ENCODE peak calls at places on chromosome 7, in seven cellular contexts. One of them, this sample, is unnamed.

GRCh38 chr7:27110163-27110976 is 7.9 kb upstream of the HOXA2 start:
- DNase-seq in tibial nerve: no peak
- DNase-seq in AG09309: no peak
- DNase-seq in spleen: no peak
- DNase-seq in thoracic aorta: no peak
- DNase-seq in fibroblast of lung: peak; percentile 95
- DNase-seq in body of pancreas: no peak
- DNase-seq in this sample: no peak

GRCh38 chr7:144818516-144818915 is 17.3 kb downstream of the TPK1 start:
- DNase-seq in AG09309: no peak
- DNase-seq in tibial nerve: no peak
- DNase-seq in fibroblast of lung: peak; percentile 44
- DNase-seq in spleen: no peak
- DNase-seq in body of pancreas: no peak
- DNase-seq in thoracic aorta: no peak
- DNase-seq in this sample: no peak

GRCh38 chr7:73341877-73342276 is 13.9 kb downstream of the FKBP6 start:
- DNase-seq in thoracic aorta: no peak
- DNase-seq in AG09309: no peak
- DNase-seq in body of pancreas: no peak
- DNase-seq in fibroblast of lung: peak; percentile 87
- DNase-seq in spleen: peak; percentile 11
- DNase-seq in tibial nerve: no peak
- DNase-seq in this sample: no peak

GRCh38 chr7:39184387-39184786 is 206.7 kb downstream of the POU6F2 start:
- DNase-seq in thoracic aorta: no peak
- DNase-seq in AG09309: no peak
- DNase-seq in body of pancreas: no peak
- DNase-seq in spleen: no peak
- DNase-seq in tibial nerve: no peak
- DNase-seq in fibroblast of lung: no peak
- DNase-seq in this sample: peak; percentile 19

GRCh38 chr7:137882261-137882668 is 35.5 kb upstream of the DGKI start:
- DNase-seq in fibroblast of lung: peak; percentile 90
- DNase-seq in spleen: no peak
- DNase-seq in thoracic aorta: peak; percentile 21
- DNase-seq in AG09309: peak; percentile 98
- DNase-seq in body of pancreas: no peak
- DNase-seq in tibial nerve: no peak
- DNase-seq in this sample: no peak

GRCh38 chr7:25098096-25099046 is 26.7 kb downstream of the CYCS start:
- DNase-seq in body of pancreas: peak; percentile 48
- DNase-seq in spleen: peak; percentile 80
- DNase-seq in fibroblast of lung: peak; percentile 78
- DNase-seq in AG09309: peak; percentile 40
- DNase-seq in tibial nerve: peak; percentile 54
- DNase-seq in thoracic aorta: peak; percentile 21
- DNase-seq in this sample: peak; percentile 47

GRCh38 chr7:73939528-73939927 is 78.6 kb downstream of the TMEM270 start:
- DNase-seq in AG09309: no peak
- DNase-seq in body of pancreas: no peak
- DNase-seq in fibroblast of lung: no peak
- DNase-seq in spleen: no peak
- DNase-seq in tibial nerve: no peak
- DNase-seq in thoracic aorta: no peak
- DNase-seq in this sample: no peak

GRCh38 chr7:74527842-74528241 is 74.1 kb downstream of the GTF2IRD1 start:
- DNase-seq in tibial nerve: no peak
- DNase-seq in spleen: no peak
- DNase-seq in fibroblast of lung: no peak
- DNase-seq in AG09309: no peak
- DNase-seq in thoracic aorta: no peak
- DNase-seq in body of pancreas: peak; percentile 82
- DNase-seq in this sample: no peak

GRCh38 chr7:55786901-55787300 is 75.7 kb downstream of the SEPTIN14 start:
- DNase-seq in AG09309: no peak
- DNase-seq in fibroblast of lung: no peak
- DNase-seq in thoracic aorta: no peak
- DNase-seq in tibial nerve: no peak
- DNase-seq in body of pancreas: no peak
- DNase-seq in spleen: no peak
- DNase-seq in this sample: no peak

GRCh38 chr7:27944626-27945025 is 204.7 kb downstream of the TAX1BP1 start:
- DNase-seq in thoracic aorta: peak; percentile 27
- DNase-seq in AG09309: no peak
- DNase-seq in body of pancreas: no peak
- DNase-seq in fibroblast of lung: no peak
- DNase-seq in tibial nerve: peak; percentile 26
- DNase-seq in spleen: no peak
- DNase-seq in this sample: no peak

GRCh38 chr7:54858008-54858692 is 99.1 kb upstream of the SEC61G start:
- DNase-seq in body of pancreas: no peak
- DNase-seq in fibroblast of lung: no peak
- DNase-seq in tibial nerve: no peak
- DNase-seq in thoracic aorta: no peak
- DNase-seq in AG09309: no peak
- DNase-seq in spleen: no peak
- DNase-seq in this sample: no peak

GRCh38 chr7:40175725-40176510 is 41.1 kb downstream of the SUGCT start:
- DNase-seq in body of pancreas: no peak
- DNase-seq in AG09309: no peak
- DNase-seq in spleen: no peak
- DNase-seq in tibial nerve: no peak
- DNase-seq in thoracic aorta: no peak
- DNase-seq in fibroblast of lung: peak; percentile 8
- DNase-seq in this sample: no peak

GRCh38 chr7:38825721-38826440 is 83.1 kb downstream of the VPS41 start:
- DNase-seq in fibroblast of lung: no peak
- DNase-seq in AG09309: no peak
- DNase-seq in thoracic aorta: no peak
- DNase-seq in body of pancreas: no peak
- DNase-seq in tibial nerve: no peak
- DNase-seq in spleen: no peak
- DNase-seq in this sample: no peak

GRCh38 chr7:149776305-149776704 is 2.9 kb upstream of the ZNF467 start:
- DNase-seq in AG09309: no peak
- DNase-seq in fibroblast of lung: no peak
- DNase-seq in body of pancreas: peak; percentile 47
- DNase-seq in thoracic aorta: no peak
- DNase-seq in tibial nerve: peak; percentile 35
- DNase-seq in spleen: peak; percentile 88
- DNase-seq in this sample: no peak

GRCh38 chr7:101792051-101792651 is 25.3 kb upstream of the CUX1 start:
- DNase-seq in thoracic aorta: no peak
- DNase-seq in spleen: peak; percentile 19
- DNase-seq in body of pancreas: no peak
- DNase-seq in AG09309: peak; percentile 52
- DNase-seq in fibroblast of lung: no peak
- DNase-seq in tibial nerve: peak; percentile 63
- DNase-seq in this sample: no peak

GRCh38 chr7:41709621-41710020 is 6.7 kb upstream of the INHBA start:
- DNase-seq in spleen: no peak
- DNase-seq in thoracic aorta: no peak
- DNase-seq in AG09309: peak; percentile 98
- DNase-seq in body of pancreas: no peak
- DNase-seq in tibial nerve: no peak
- DNase-seq in fibroblast of lung: peak; percentile 88
- DNase-seq in this sample: no peak

GRCh38 chr7:120959929-120960484 is 9.4 kb downstream of the ING3 start:
- DNase-seq in AG09309: no peak
- DNase-seq in spleen: no peak
- DNase-seq in thoracic aorta: no peak
- DNase-seq in body of pancreas: no peak
- DNase-seq in tibial nerve: no peak
- DNase-seq in fibroblast of lung: no peak
- DNase-seq in this sample: no peak

GRCh38 chr7:82166666-82167065 is 276.9 kb downstream of the CACNA2D1 start:
- DNase-seq in AG09309: no peak
- DNase-seq in fibroblast of lung: no peak
- DNase-seq in thoracic aorta: no peak
- DNase-seq in body of pancreas: no peak
- DNase-seq in spleen: no peak
- DNase-seq in tibial nerve: no peak
- DNase-seq in this sample: no peak

GRCh38 chr7:17448479-17449423 is 150.3 kb downstream of the AHR start:
- DNase-seq in tibial nerve: no peak
- DNase-seq in thoracic aorta: no peak
- DNase-seq in spleen: no peak
- DNase-seq in AG09309: no peak
- DNase-seq in body of pancreas: no peak
- DNase-seq in fibroblast of lung: peak; percentile 36
- DNase-seq in this sample: no peak

GRCh38 chr7:99844354-99844753 is 16.5 kb downstream of the CYP3A43 start:
- DNase-seq in body of pancreas: no peak
- DNase-seq in AG09309: no peak
- DNase-seq in fibroblast of lung: no peak
- DNase-seq in spleen: no peak
- DNase-seq in tibial nerve: no peak
- DNase-seq in thoracic aorta: no peak
- DNase-seq in this sample: no peak

DNA sequence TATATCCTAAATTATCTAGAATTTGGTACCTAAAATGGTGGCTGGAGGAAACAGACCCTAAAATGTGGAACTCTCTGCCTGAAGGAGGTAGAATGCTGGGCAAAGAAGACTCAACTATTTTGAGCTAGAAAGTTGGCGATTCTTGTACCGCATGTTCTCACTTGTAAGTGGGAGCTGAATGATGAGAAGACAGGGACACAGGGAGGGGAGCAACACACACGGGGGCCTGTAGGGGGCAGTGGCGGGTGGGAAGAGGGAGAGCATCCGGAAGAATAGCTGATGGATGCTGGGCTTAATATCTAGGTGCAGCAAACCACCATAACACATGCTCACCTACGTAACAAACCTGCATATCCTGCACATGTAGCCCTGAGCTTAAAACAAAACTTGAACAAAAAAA is 250.6 kb downstream of the CALN1 start:
- DNase-seq in spleen: no peak
- DNase-seq in thoracic aorta: no peak
- DNase-seq in body of pancreas: no peak
- DNase-seq in tibial nerve: no peak
- DNase-seq in AG09309: no peak
- DNase-seq in fibroblast of lung: no peak
- DNase-seq in this sample: no peak
- TF ChIP-seq CTCF in spleen: no peak
- TF ChIP-seq CTCF in thoracic aorta: no peak
- TF ChIP-seq CTCF in body of pancreas: no peak
- TF ChIP-seq CTCF in tibial nerve: no peak
- TF ChIP-seq CTCF in AG09309: no peak
- TF ChIP-seq CTCF in fibroblast of lung: no peak
- TF ChIP-seq CTCF in this sample: peak; percentile 10

GRCh38 chr7:158811894-158812293 is 17.4 kb downstream of the ESYT2 start:
- DNase-seq in tibial nerve: peak; percentile 37
- DNase-seq in thoracic aorta: no peak
- DNase-seq in spleen: no peak
- DNase-seq in AG09309: no peak
- DNase-seq in body of pancreas: no peak
- DNase-seq in fibroblast of lung: no peak
- DNase-seq in this sample: no peak
- H3K4me3 ChIP-seq in tibial nerve: no peak overlapping the region
- H3K4me3 ChIP-seq in thoracic aorta: peak overlapping the region; percentile 24
- H3K4me3 ChIP-seq in spleen: no peak overlapping the region
- H3K4me3 ChIP-seq in AG09309: no peak overlapping the region
- H3K4me3 ChIP-seq in body of pancreas: no peak overlapping the region
- H3K4me3 ChIP-seq in fibroblast of lung: no peak overlapping the region
- H3K4me3 ChIP-seq in this sample: no peak overlapping the region

GRCh38 chr7:8435120-8435519 is 1.7 kb downstream of the NXPH1 start:
- DNase-seq in AG09309: no peak
- DNase-seq in body of pancreas: no peak
- DNase-seq in thoracic aorta: no peak
- DNase-seq in fibroblast of lung: no peak
- DNase-seq in spleen: peak; percentile 63
- DNase-seq in tibial nerve: no peak
- DNase-seq in this sample: no peak

GRCh38 chr7:8434290-8435002 is 1.0 kb downstream of the NXPH1 start:
- DNase-seq in fibroblast of lung: no peak
- DNase-seq in thoracic aorta: no peak
- DNase-seq in body of pancreas: no peak
- DNase-seq in spleen: peak; percentile 40
- DNase-seq in tibial nerve: no peak
- DNase-seq in AG09309: no peak
- DNase-seq in this sample: no peak

GRCh38 chr7:8435597-8436243 is 2.3 kb downstream of the NXPH1 start:
- DNase-seq in AG09309: no peak
- DNase-seq in body of pancreas: no peak
- DNase-seq in fibroblast of lung: no peak
- DNase-seq in tibial nerve: no peak
- DNase-seq in spleen: no peak
- DNase-seq in thoracic aorta: no peak
- DNase-seq in this sample: no peak

GRCh38 chr7:8433477-8434289 is at the start of gene NXPH1:
- DNase-seq in spleen: peak; percentile 61
- DNase-seq in AG09309: no peak
- DNase-seq in thoracic aorta: no peak
- DNase-seq in fibroblast of lung: no peak
- DNase-seq in tibial nerve: no peak
- DNase-seq in body of pancreas: no peak
- DNase-seq in this sample: no peak

GRCh38 chr7:8436965-8437364 is 3.6 kb downstream of the NXPH1 start:
- DNase-seq in tibial nerve: no peak
- DNase-seq in AG09309: no peak
- DNase-seq in body of pancreas: peak; percentile 66
- DNase-seq in fibroblast of lung: peak; percentile 2
- DNase-seq in thoracic aorta: no peak
- DNase-seq in spleen: peak; percentile 76
- DNase-seq in this sample: peak; percentile 8
- TF ChIP-seq CTCF in tibial nerve: no peak
- TF ChIP-seq CTCF in AG09309: peak; percentile 46
- TF ChIP-seq CTCF in body of pancreas: peak; percentile 66
- TF ChIP-seq CTCF in fibroblast of lung: no peak
- TF ChIP-seq CTCF in thoracic aorta: no peak
- TF ChIP-seq CTCF in spleen: no peak
- TF ChIP-seq CTCF in this sample: peak; percentile 97

DNA sequence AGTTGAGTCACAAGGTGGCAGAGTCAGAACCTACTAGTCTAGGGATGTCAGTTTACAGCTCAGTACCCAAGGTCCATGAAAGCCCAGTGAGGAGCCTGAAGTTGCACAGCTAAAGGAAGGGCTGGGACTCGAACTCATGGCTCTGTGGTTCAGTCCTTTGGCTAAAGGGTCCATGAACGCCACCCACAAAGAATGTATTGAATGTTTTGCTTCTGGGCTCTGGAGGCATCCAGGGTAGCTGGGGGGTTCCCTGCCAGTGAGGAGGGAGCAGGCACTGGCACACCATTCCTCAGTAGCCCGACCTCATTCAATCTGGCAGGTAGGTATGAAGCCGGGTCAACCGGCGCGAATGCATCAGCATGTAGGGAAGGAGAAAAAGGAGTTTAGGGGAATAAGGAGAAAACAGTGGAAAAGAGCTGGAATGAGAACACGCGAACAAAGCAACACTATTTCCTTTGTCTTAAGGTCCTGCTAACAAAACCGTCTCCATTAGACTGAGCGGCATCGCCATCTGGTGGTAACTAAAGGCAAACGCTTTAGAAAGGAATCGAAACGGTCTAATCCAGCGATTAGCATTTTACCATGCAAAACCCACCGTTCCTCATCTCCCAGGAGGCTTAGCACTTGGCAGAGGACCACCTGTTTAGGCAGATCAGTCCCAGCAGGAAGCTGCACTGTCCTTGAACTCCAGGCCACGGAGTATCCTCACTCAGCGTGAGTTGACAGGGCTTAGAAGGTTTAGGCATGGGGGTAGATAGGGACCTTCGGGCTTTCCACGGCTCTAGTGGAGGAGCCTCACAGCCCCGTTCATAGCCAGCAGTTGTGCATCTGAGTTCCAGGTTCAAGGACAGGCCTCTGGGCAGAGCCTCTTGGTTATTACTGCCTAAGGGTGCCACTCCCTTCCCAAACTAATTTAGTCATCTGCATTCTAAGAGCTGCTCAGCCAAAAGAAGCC is 122.8 kb downstream of the UBE2H start:
- DNase-seq in spleen: peak; percentile 82
- DNase-seq in AG09309: peak; percentile 48
- DNase-seq in tibial nerve: peak; percentile 70
- DNase-seq in thoracic aorta: no peak
- DNase-seq in fibroblast of lung: peak; percentile 84
- DNase-seq in body of pancreas: peak; percentile 60
- DNase-seq in this sample: peak; percentile 52
- H3K4me3 ChIP-seq in spleen: peak overlapping the region; percentile 5
- H3K4me3 ChIP-seq in AG09309: no peak overlapping the region
- H3K4me3 ChIP-seq in tibial nerve: peak overlapping the region; percentile 1
- H3K4me3 ChIP-seq in thoracic aorta: peak overlapping the region; percentile 59
- H3K4me3 ChIP-seq in fibroblast of lung: peak overlapping the region; percentile 38
- H3K4me3 ChIP-seq in body of pancreas: no peak overlapping the region
- H3K4me3 ChIP-seq in this sample: no peak overlapping the region